ENCODE peak calls at places on chromosome 2, in five cellular contexts. One of them, this sample, is unnamed.

GRCh38 chr2:217412721-217413120 is 552.9 kb upstream of the TNP1 start:
- DNase-seq in HS-5: no peak
- DNase-seq in renal cortical epithelial cell: no peak
- DNase-seq in iris pigment epithelial cell: no peak
- DNase-seq in anterior cingulate cortex: no peak
- DNase-seq in this sample: no peak

GRCh38 chr2:160062283-160063005 is at the start of gene PLA2R1:
- DNase-seq in HS-5: peak; percentile 14
- DNase-seq in renal cortical epithelial cell: peak; percentile 20
- DNase-seq in iris pigment epithelial cell: peak; percentile 42
- DNase-seq in anterior cingulate cortex: no peak
- DNase-seq in this sample: no peak

GRCh38 chr2:187865025-187865424 is 310.8 kb upstream of the TFPI start:
- DNase-seq in HS-5: no peak
- DNase-seq in renal cortical epithelial cell: no peak
- DNase-seq in iris pigment epithelial cell: no peak
- DNase-seq in anterior cingulate cortex: no peak
- DNase-seq in this sample: no peak

GRCh38 chr2:226813148-226813701 is 13.6 kb upstream of the IRS1 start:
- DNase-seq in HS-5: no peak
- DNase-seq in renal cortical epithelial cell: peak; percentile 21
- DNase-seq in iris pigment epithelial cell: no peak
- DNase-seq in anterior cingulate cortex: no peak
- DNase-seq in this sample: no peak

GRCh38 chr2:235754381-235755207 is 260.8 kb downstream of the AGAP1 start:
- DNase-seq in HS-5: no peak
- DNase-seq in renal cortical epithelial cell: no peak
- DNase-seq in iris pigment epithelial cell: no peak
- DNase-seq in anterior cingulate cortex: no peak
- DNase-seq in this sample: no peak

GRCh38 chr2:178194600-178195389 is 483 bp downstream of the OSBPL6 start:
- DNase-seq in HS-5: peak; percentile 32
- DNase-seq in renal cortical epithelial cell: peak; percentile 31
- DNase-seq in iris pigment epithelial cell: peak; percentile 60
- DNase-seq in anterior cingulate cortex: no peak
- DNase-seq in this sample: no peak

GRCh38 chr2:174681099-174681982 is 82.9 kb downstream of the CHRNA1 start:
- DNase-seq in HS-5: no peak
- DNase-seq in renal cortical epithelial cell: peak; percentile 32
- DNase-seq in iris pigment epithelial cell: peak; percentile 35
- DNase-seq in anterior cingulate cortex: no peak
- DNase-seq in this sample: no peak

GRCh38 chr2:156826342-156826933 is 390.3 kb downstream of the GPD2 start:
- DNase-seq in HS-5: peak; percentile 62
- DNase-seq in renal cortical epithelial cell: peak; percentile 51
- DNase-seq in iris pigment epithelial cell: peak; percentile 63
- DNase-seq in anterior cingulate cortex: no peak
- DNase-seq in this sample: no peak

GRCh38 chr2:120441744-120442471 is 96.0 kb downstream of the INHBB start:
- DNase-seq in HS-5: no peak
- DNase-seq in renal cortical epithelial cell: no peak
- DNase-seq in iris pigment epithelial cell: no peak
- DNase-seq in anterior cingulate cortex: peak; percentile 62
- DNase-seq in this sample: no peak

GRCh38 chr2:185456517-185456916 is 282.1 kb upstream of the FSIP2 start:
- DNase-seq in HS-5: peak; percentile 74
- DNase-seq in renal cortical epithelial cell: peak; percentile 47
- DNase-seq in iris pigment epithelial cell: peak; percentile 34
- DNase-seq in anterior cingulate cortex: no peak
- DNase-seq in this sample: no peak

GRCh38 chr2:24083567-24084385 is 858 bp downstream of the TP53I3 start:
- DNase-seq in HS-5: peak; percentile 71
- DNase-seq in renal cortical epithelial cell: peak; percentile 84
- DNase-seq in iris pigment epithelial cell: peak; percentile 79
- DNase-seq in anterior cingulate cortex: no peak
- DNase-seq in this sample: no peak

This sample was measured in CD4-positive, alpha-beta T cell.